ENCODE peak calls at places on chromosomes 11 and 22, in four cellular contexts. Q is fibroblast of lung, E is esophagus squamous epithelium, R is astrocyte of the spinal cord. G is an unnamed sample.

GRCh38 chr22:19707347-19708322 is 6.7 kb upstream of the SEPTIN5 start:
- DNase-seq in Q (no peak), E (no peak), R (no peak), G (no peak)

GRCh38 chr11:69285766-69286165 is 8.2 kb upstream of the MYEOV start:
- DNase-seq in Q (no peak), E (no peak), R (no peak), G (no peak)

GRCh38 chr11:108302121-108302785 is 79.4 kb downstream of the ATM start:
- DNase-seq in Q (peak), E (no peak), R (no peak), G (peak)

GRCh38 chr11:131815631-131816030 is 445.2 kb downstream of the NTM start:
- DNase-seq in Q (no peak), E (no peak), R (no peak), G (no peak)

GRCh38 chr11:48103621-48104561 is 112.7 kb upstream of the OR4B1 start:
- DNase-seq in Q (no peak), E (no peak), R (no peak), G (no peak)

GRCh38 chr22:49576241-49577141 is 251.2 kb downstream of the BRD1 start:
- DNase-seq in Q (no peak), E (no peak), R (no peak), G (no peak)

GRCh38 chr11:33402066-33402465 is 144.9 kb downstream of the HIPK3 start:
- DNase-seq in Q (no peak), E (no peak), R (no peak), G (no peak)

GRCh38 chr22:17007257-17007656 is 765 bp downstream of the GAB4 start:
- DNase-seq in Q (no peak), E (no peak), R (no peak), G (no peak)

GRCh38 chr11:46237248-46238077 is 40.0 kb upstream of the CREB3L1 start:
- DNase-seq in Q (peak), E (no peak), R (peak), G (peak)

GRCh38 chr22:19886605-19887250 is 32.1 kb upstream of the GNB1L start:
- DNase-seq in Q (peak), E (no peak), R (peak), G (peak)

GRCh38 chr22:30932661-30933060 is 35.9 kb downstream of the MORC2 start:
- DNase-seq in Q (no peak), E (no peak), R (no peak), G (no peak)

GRCh38 chr11:20037358-20037757 is 122.9 kb downstream of the DBX1 start:
- DNase-seq in Q (no peak), E (no peak), R (no peak), G (no peak)

GRCh38 chr11:60657880-60658279 is 41.5 kb upstream of the MS4A8 start:
- DNase-seq in Q (no peak), E (no peak), R (no peak), G (no peak)
- TF ChIP-seq CTCF in Q (no peak), E (no peak), R (no peak), G (no peak)

GRCh38 chr22:43226368-43226979 is 39.5 kb upstream of the TTLL12 start:
- DNase-seq in Q (peak), E (no peak), R (peak), G (peak)
- TF ChIP-seq CTCF in Q (no peak), E (no peak), R (no peak), G (no peak)

GRCh38 chr11:3193373-3194015 is 25.1 kb downstream of the MRGPRG start:
- DNase-seq in Q (no peak), E (no peak), R (no peak), G (no peak)

GRCh38 chr11:3194016-3194816 is 24.4 kb downstream of the MRGPRG start:
- DNase-seq in Q (no peak), E (no peak), R (no peak), G (no peak)

GRCh38 chr11:3196161-3197043 is 22.2 kb downstream of the MRGPRG start:
- DNase-seq in Q (no peak), E (no peak), R (no peak), G (no peak)

GRCh38 chr11:3197044-3197715 is 21.4 kb downstream of the MRGPRG start:
- DNase-seq in Q (no peak), E (no peak), R (no peak), G (no peak)

GRCh38 chr11:3195251-3196160 is 23.1 kb downstream of the MRGPRG start:
- DNase-seq in Q (peak), E (no peak), R (no peak), G (no peak)
- TF ChIP-seq CTCF in Q (peak), E (no peak), R (peak), G (peak)

GRCh38 chr11:93543292-93543977 is at the start of gene SMCO4:
- DNase-seq in Q (peak), E (no peak), R (peak), G (peak)
- TF ChIP-seq CTCF in Q (peak), E (peak), R (peak), G (peak)

DNA sequence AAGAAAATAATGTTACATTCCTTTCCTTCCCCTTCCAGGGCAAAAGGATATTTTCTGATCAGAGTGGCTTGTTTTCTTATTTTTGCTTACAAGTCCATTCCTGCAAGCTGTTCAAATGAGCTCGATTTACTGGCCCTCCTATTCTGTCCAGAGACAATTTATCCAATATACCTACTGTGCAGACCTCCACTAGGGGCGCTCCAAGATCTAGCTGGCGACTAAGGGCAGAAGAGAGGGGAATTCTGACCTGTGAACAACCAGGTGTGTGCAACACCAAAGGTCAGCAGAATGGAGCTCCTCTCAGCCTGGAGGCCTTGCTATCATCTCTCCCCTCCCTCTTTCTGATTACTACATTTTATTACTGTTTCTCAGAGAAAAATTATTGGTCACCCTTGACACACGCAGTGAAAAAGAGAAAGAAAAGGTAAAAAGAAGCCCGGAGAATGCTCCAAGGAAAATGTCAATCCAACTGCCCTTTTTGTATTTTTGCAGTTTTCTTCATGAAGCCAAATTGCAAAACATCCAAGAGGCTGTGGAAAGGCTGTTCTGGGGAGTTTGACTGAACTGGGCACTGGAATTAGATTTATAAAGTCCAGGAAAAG is 3.2 kb downstream of the SEZ6L start:
- DNase-seq in Q (peak), E (no peak), R (peak), G (no peak)
- TF ChIP-seq CTCF in Q (peak), E (peak), R (peak), G (peak)

DNA sequence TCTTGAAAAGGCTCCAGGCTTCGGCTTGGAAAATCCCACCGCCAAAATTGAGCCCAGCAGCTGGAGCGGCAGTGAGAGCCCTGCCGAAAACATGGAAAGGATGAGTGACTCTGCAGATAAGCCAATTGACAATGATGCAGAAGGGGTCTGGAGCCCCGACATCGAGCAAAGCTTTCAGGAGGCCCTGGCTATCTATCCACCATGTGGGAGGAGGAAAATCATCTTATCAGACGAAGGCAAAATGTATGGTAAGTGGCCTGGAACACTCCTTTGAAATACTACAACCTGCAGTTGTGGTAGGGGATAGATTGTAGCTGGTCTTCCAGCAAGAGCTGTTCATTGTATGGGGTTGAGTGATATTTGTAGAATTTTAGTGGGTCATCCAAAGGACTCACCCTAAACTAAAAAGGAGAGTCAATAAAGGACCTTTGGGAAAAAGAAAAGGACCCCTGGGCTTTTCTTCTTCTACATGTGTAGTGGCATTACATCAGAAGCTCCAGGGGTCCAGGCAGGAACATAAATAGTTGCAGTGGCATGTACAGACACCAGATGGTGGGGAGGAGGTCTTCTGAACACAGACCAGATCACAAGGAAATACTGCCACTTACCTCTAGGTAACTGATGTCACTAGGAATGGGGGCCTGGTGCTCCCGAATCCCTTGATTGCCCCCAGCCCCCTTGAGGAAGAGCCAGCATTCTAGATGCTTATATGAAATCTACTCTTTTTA is 90.1 kb downstream of the TEAD1 start:
- DNase-seq in Q (no peak), E (no peak), R (no peak), G (no peak)
- TF ChIP-seq CTCF in Q (no peak), E (no peak), R (no peak), G (no peak)

GRCh38 chr11:123163621-123164020 is 31.4 kb downstream of the CLMP start:
- DNase-seq in Q (no peak), E (no peak), R (no peak), G (no peak)
- TF ChIP-seq CTCF in Q (no peak), E (no peak), R (peak), G (peak)